ENCODE peak calls at places on chromosomes 3 and 15, in seven cellular contexts. J is pancreas, V is SK-N-SH, Y is A549, Q is thoracic aorta, B is IMR-90, W is AG04450. X is an unnamed sample.

GRCh38 chr15:77033729-77034619 is 36.9 kb downstream of the TSPAN3 start:
- DNase-seq in J (peak; percentile 50), V (peak; percentile 22), Y (no peak), Q (no peak), B (no peak), W (no peak), X (peak; percentile 70)

GRCh38 chr3:164903820-164904451 is 174.4 kb downstream of the SI start:
- DNase-seq in J (no peak), V (no peak), Y (no peak), Q (no peak), B (no peak), W (no peak), X (no peak)

GRCh38 chr3:183581496-183582155 is 26.1 kb upstream of the KLHL6 start:
- DNase-seq in J (no peak), V (no peak), Y (no peak), Q (no peak), B (no peak), W (no peak), X (no peak)

GRCh38 chr3:185473290-185473815 is 25.5 kb downstream of the TMEM41A start:
- DNase-seq in J (no peak), V (no peak), Y (no peak), Q (no peak), B (peak; percentile 2), W (no peak), X (no peak)

GRCh38 chr15:69463182-69463756 is 10.7 kb downstream of the RPLP1 start:
- DNase-seq in J (no peak), V (no peak), Y (no peak), Q (no peak), B (no peak), W (no peak), X (no peak)

GRCh38 chr15:25772500-25772899 is 90.6 kb downstream of the ATP10A start:
- DNase-seq in J (no peak), V (no peak), Y (no peak), Q (no peak), B (no peak), W (no peak), X (no peak)

GRCh38 chr15:32042269-32042996 is 12.1 kb downstream of the CHRNA7 start:
- DNase-seq in J (no peak), V (peak; percentile 51), Y (peak; percentile 9), Q (no peak), B (no peak), W (no peak), X (no peak)

GRCh38 chr15:74545776-74546656 is 5.0 kb downstream of the ARID3B start:
- DNase-seq in J (peak; percentile 100), V (peak; percentile 94), Y (peak; percentile 65), Q (peak; percentile 93), B (peak; percentile 100), W (peak; percentile 99), X (no peak)

GRCh38 chr15:73972984-73973682 is 19.0 kb downstream of the STOML1 start:
- DNase-seq in J (peak; percentile 87), V (peak; percentile 93), Y (peak; percentile 62), Q (no peak), B (peak; percentile 73), W (peak; percentile 51), X (no peak)

GRCh38 chr3:186875708-186876107 is 33.2 kb downstream of the ADIPOQ start:
- DNase-seq in J (no peak), V (no peak), Y (no peak), Q (no peak), B (no peak), W (no peak), X (no peak)
- TF ChIP-seq CTCF in J (no peak), V (no peak), Y (no peak), Q (no peak), B (no peak), W (no peak), X (no peak)

GRCh38 chr3:178895178-178895789 is 176.3 kb downstream of the ZMAT3 start:
- DNase-seq in J (no peak), V (no peak), Y (no peak), Q (no peak), B (no peak), W (no peak), X (no peak)

GRCh38 chr3:178901204-178901603 is 170.4 kb downstream of the ZMAT3 start:
- DNase-seq in J (no peak), V (no peak), Y (no peak), Q (no peak), B (no peak), W (no peak), X (no peak)

GRCh38 chr3:178900244-178900643 is 171.4 kb downstream of the ZMAT3 start:
- DNase-seq in J (no peak), V (no peak), Y (no peak), Q (no peak), B (no peak), W (no peak), X (no peak)
- H3K27ac ChIP-seq in J (no peak overlapping the region), V (no peak overlapping the region), Y (no peak overlapping the region), Q (no peak overlapping the region), B (no peak overlapping the region), W (no peak overlapping the region), X (no peak overlapping the region)

GRCh38 chr3:82927309-82928253 is 1166.1 kb upstream of the GBE1 start:
- DNase-seq in J (no peak), V (no peak), Y (no peak), Q (no peak), B (no peak), W (no peak), X (no peak)
- H3K4me3 ChIP-seq in J (no peak overlapping the region), V (no peak overlapping the region), Y (no peak overlapping the region), Q (no peak overlapping the region), B (no peak overlapping the region), W (no peak overlapping the region), X (no peak overlapping the region)

DNA sequence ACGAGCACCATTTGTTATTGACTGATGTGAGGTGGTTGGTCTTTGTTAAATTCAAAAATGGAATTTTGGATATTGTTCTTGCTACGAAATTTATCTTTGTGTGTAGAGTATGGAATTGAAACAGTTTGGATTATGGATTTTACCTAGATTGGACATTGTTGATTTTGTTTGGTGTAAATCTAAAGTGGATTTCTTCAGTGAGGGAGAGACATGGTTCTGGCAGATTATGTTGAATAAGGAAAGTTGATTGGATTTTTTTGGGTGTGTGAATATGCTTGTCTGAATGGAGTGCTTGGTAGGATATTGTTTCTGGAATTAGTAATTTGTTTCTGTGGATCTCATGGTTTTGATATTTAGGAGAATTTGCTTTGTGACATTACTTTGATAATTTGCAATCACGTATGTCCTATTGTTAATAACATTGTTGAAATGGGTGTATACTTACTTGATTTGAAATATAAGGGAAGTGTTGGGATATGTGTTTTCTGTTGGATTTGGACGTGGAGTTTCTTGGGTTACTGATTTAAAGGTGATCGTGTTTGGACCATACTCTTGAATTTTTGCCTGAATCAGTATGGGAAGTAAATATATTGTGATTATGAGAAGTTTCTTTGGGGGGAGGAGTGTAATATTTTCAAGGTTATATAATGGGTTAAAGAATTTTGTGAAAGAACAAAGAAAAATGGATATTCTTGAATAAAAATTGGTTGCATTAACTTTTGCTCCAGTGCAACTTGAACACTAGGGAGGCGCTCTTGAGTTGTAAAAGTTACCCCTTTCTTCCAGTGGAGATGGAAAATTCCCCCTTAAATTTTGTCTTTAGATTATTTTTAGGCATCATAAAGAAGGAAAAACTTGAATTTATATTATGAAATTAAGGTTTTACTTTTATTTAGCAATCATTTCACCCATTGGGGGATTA is 875 bp upstream of the CHD2 start:
- DNase-seq in J (no peak), V (no peak), Y (no peak), Q (no peak), B (peak; percentile 50), W (no peak), X (no peak)
- TF ChIP-seq CTCF in J (no peak), V (peak; percentile 67), Y (peak; percentile 61), Q (peak; percentile 19), B (peak; percentile 52), W (peak; percentile 42), X (no peak)

GRCh38 chr3:51500632-51501131 is 867 bp upstream of the DCAF1 start:
- DNase-seq in J (no peak), V (no peak), Y (no peak), Q (no peak), B (no peak), W (no peak), X (no peak)
- H3K27ac ChIP-seq in J (peak overlapping the region; percentile 29), V (peak overlapping the region; percentile 60), Y (peak overlapping the region; percentile 86), Q (peak overlapping the region; percentile 75), B (peak overlapping the region; percentile 42), W (peak overlapping the region; percentile 61), X (peak overlapping the region; percentile 97)

GRCh38 chr3:50243552-50243895 is 7.5 kb downstream of the GNAI2 start:
- DNase-seq in J (no peak), V (no peak), Y (no peak), Q (no peak), B (no peak), W (no peak), X (no peak)

GRCh38 chr3:50242371-50242770 is 6.4 kb downstream of the GNAI2 start:
- DNase-seq in J (no peak), V (no peak), Y (no peak), Q (no peak), B (no peak), W (no peak), X (no peak)

GRCh38 chr3:50241163-50241562 is 5.2 kb downstream of the GNAI2 start:
- DNase-seq in J (no peak), V (no peak), Y (no peak), Q (no peak), B (no peak), W (no peak), X (no peak)

GRCh38 chr3:50245251-50245745 is 9.3 kb downstream of the GNAI2 start:
- DNase-seq in J (no peak), V (no peak), Y (no peak), Q (no peak), B (no peak), W (no peak), X (no peak)

GRCh38 chr3:50242778-50243551 is 7.0 kb downstream of the GNAI2 start:
- DNase-seq in J (no peak), V (no peak), Y (no peak), Q (no peak), B (peak; percentile 72), W (no peak), X (no peak)
- H3K4me3 ChIP-seq in J (no peak overlapping the region), V (no peak overlapping the region), Y (no peak overlapping the region), Q (peak overlapping the region; percentile 44), B (no peak overlapping the region), W (no peak overlapping the region), X (peak overlapping the region; percentile 0)

GRCh38 chr3:124034809-124035152 is 42.9 kb upstream of the ROPN1 start:
- DNase-seq in J (no peak), V (no peak), Y (no peak), Q (no peak), B (no peak), W (no peak), X (no peak)

GRCh38 chr3:124034016-124034808 is 42.3 kb upstream of the ROPN1 start:
- DNase-seq in J (peak; percentile 71), V (peak; percentile 79), Y (no peak), Q (no peak), B (no peak), W (no peak), X (no peak)

GRCh38 chr3:124032881-124033359 is 41.0 kb upstream of the ROPN1 start:
- DNase-seq in J (peak; percentile 95), V (peak; percentile 97), Y (peak; percentile 89), Q (peak; percentile 73), B (peak; percentile 71), W (peak; percentile 26), X (no peak)

GRCh38 chr3:124032351-124032880 is 40.5 kb upstream of the ROPN1 start:
- DNase-seq in J (no peak), V (peak; percentile 73), Y (peak; percentile 8), Q (no peak), B (no peak), W (no peak), X (no peak)

GRCh38 chr3:124033360-124034015 is 41.6 kb upstream of the ROPN1 start:
- DNase-seq in J (peak; percentile 69), V (no peak), Y (peak; percentile 18), Q (no peak), B (no peak), W (no peak), X (no peak)
- TF ChIP-seq CTCF in J (no peak), V (peak; percentile 44), Y (no peak), Q (no peak), B (no peak), W (no peak), X (no peak)

GRCh38 chr3:196517919-196518318 is 2.8 kb upstream of the SMCO1 start:
- DNase-seq in J (no peak), V (no peak), Y (no peak), Q (no peak), B (no peak), W (no peak), X (no peak)
- H3K27ac ChIP-seq in J (no peak overlapping the region), V (no peak overlapping the region), Y (no peak overlapping the region), Q (no peak overlapping the region), B (no peak overlapping the region), W (no peak overlapping the region), X (no peak overlapping the region)